ENCODE peak calls at places on chromosomes 13 and 19, in six cellular contexts. E is neuronal stem cell; Z is fibroblast of lung; I is GM23248; G is effector memory CD4-positive, alpha-beta T cell; X is aorta. K is an unnamed sample.

GRCh38 chr13:94318418-94318817 is 161.1 kb downstream of the DCT start:
- DNase-seq in G (no peak), E (no peak), X (no peak), Z (peak; percentile 70), I (peak; percentile 30), K (no peak)

GRCh38 chr19:45827459-45828093 is 12.5 kb upstream of the RSPH6A start:
- DNase-seq in X (no peak), G (no peak), I (no peak), Z (no peak), E (no peak), K (no peak)

GRCh38 chr19:6891761-6892385 is 4.5 kb downstream of the ADGRE1 start:
- DNase-seq in Z (no peak), I (no peak), X (no peak), G (no peak), E (no peak), K (no peak)

GRCh38 chr13:94162289-94162688 is 317.2 kb downstream of the DCT start:
- DNase-seq in I (no peak), Z (no peak), X (no peak), G (no peak), E (no peak), K (no peak)

GRCh38 chr19:15436826-15437110 is 13.0 kb downstream of the WIZ start:
- DNase-seq in Z (no peak), I (no peak), G (no peak), X (no peak), E (no peak), K (no peak)

GRCh38 chr13:61728468-61728867 is 312.8 kb upstream of the PCDH20 start:
- DNase-seq in X (no peak), I (no peak), E (no peak), Z (peak; percentile 65), G (no peak), K (no peak)

GRCh38 chr13:32035701-32036100 is 4.1 kb downstream of the FRY start:
- DNase-seq in X (no peak), Z (no peak), G (no peak), E (no peak), I (no peak), K (no peak)

GRCh38 chr13:21058361-21058760 is 3.0 kb downstream of the LATS2 start:
- DNase-seq in G (no peak), X (no peak), I (peak; percentile 47), E (no peak), Z (peak; percentile 51), K (no peak)

GRCh38 chr13:107296804-107297203 is 728.9 kb upstream of the ARGLU1 start:
- DNase-seq in Z (peak; percentile 26), G (no peak), I (peak; percentile 55), X (no peak), E (no peak), K (no peak)

GRCh38 chr13:102402292-102402691 is 444 bp upstream of the FGF14 start:
- DNase-seq in E (peak; percentile 79), X (no peak), G (no peak), I (peak; percentile 62), Z (peak; percentile 70), K (no peak)

GRCh38 chr13:27006519-27007161 is 165.0 kb downstream of the USP12 start:
- DNase-seq in E (no peak), Z (peak; percentile 47), I (peak; percentile 63), G (no peak), X (no peak), K (peak; percentile 60)

GRCh38 chr19:13707901-13708300 is 56.4 kb upstream of the MRI1 start:
- DNase-seq in G (no peak), X (no peak), I (no peak), Z (peak; percentile 19), E (no peak), K (no peak)

GRCh38 chr19:4977299-4978174 is 8.6 kb downstream of the KDM4B start:
- DNase-seq in Z (peak; percentile 90), G (no peak), X (peak; percentile 58), E (no peak), I (peak; percentile 98), K (no peak)

GRCh38 chr13:52969373-52969772 is 59.2 kb upstream of the OLFM4 start:
- DNase-seq in E (no peak), Z (no peak), G (no peak), X (no peak), I (no peak), K (no peak)

GRCh38 chr13:33401238-33401637 is 115.7 kb upstream of the STARD13 start:
- DNase-seq in X (no peak), I (no peak), Z (no peak), E (no peak), G (no peak), K (peak; percentile 71)

GRCh38 chr19:44677019-44677809 is 5.9 kb downstream of the CEACAM19 start:
- DNase-seq in X (no peak), G (no peak), Z (peak; percentile 55), E (no peak), I (peak; percentile 67), K (no peak)

GRCh38 chr19:43789029-43789428 is 8.3 kb upstream of the KCNN4 start:
- DNase-seq in G (no peak), E (peak; percentile 49), X (no peak), I (peak; percentile 70), Z (peak; percentile 58), K (no peak)

GRCh38 chr19:18657590-18658365 is 20.9 kb downstream of the KLHL26 start:
- DNase-seq in X (peak; percentile 86), Z (peak; percentile 92), E (peak; percentile 51), G (no peak), I (peak; percentile 39), K (no peak)

GRCh38 chr13:110132178-110132975 is 174.6 kb downstream of the COL4A1 start:
- DNase-seq in I (peak; percentile 55), Z (no peak), G (no peak), X (no peak), E (no peak), K (no peak)

GRCh38 chr13:59623516-59623915 is 540.2 kb downstream of the DIAPH3 start:
- DNase-seq in X (no peak), I (no peak), G (no peak), Z (no peak), E (no peak), K (no peak)

DNA sequence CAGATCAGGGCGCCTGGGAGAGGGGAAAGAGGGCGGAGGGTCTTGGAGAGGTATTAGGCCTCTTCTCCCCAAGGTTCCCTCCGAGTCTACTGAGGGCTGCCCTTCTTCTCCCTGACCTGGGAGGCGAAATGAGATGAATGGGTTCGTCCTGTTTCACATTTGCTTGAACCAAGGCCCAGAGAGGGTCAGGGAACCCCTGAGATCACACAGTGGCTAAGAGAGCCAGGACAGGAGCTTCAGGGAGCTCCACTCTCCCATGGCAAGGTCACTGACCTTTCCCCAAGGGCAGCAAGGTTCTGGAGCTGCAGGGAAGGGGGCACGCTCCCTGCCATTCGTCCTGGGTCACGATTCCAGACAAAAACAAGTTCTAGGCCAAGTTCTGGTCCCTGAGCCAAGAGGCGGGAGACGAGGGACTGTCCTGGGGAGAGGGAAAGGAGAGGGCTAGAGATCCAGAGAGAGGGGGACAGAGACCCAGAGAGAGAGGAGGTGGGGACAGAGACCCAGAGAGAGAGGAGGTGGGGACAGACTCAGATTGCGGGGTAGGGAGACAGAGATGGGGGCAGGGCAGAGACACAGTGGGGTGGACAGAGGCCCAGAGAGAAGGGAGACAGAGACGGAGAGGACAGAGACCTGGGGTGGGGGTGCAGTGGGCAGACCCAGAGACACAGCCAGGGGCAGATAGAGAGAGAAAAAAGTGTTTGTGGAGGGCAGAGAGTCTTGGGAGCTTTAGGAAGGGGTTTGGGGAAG is 541 bp downstream of the ASPDH start:
- DNase-seq in X (no peak), Z (no peak), E (no peak), G (no peak), I (no peak), K (no peak)
- H3K4me3 ChIP-seq in X (no peak overlapping the region), Z (no peak overlapping the region), E (no peak overlapping the region), G (no peak overlapping the region), I (no peak overlapping the region), K (no peak overlapping the region)

GRCh38 chr19:54548806-54549205 is 24.8 kb upstream of the LILRA2 start:
- DNase-seq in X (no peak), E (no peak), G (no peak), I (no peak), Z (no peak), K (no peak)
- H3K9me3 ChIP-seq in X (no peaks in the 10 kb centered on the region), E (no peaks in the 10 kb centered on the region), G (no peaks in the 10 kb centered on the region), I (no peaks in the 10 kb centered on the region), Z (peaks cover 3% of the 10 kb centered on the region), K (no peaks in the 10 kb centered on the region)

GRCh38 chr13:40611635-40612422 is 54.6 kb downstream of the FOXO1 start:
- DNase-seq in Z (no peak), G (no peak), I (no peak), E (no peak), X (no peak), K (no peak)

GRCh38 chr13:40611004-40611403 is 55.4 kb downstream of the FOXO1 start:
- DNase-seq in G (no peak), E (no peak), X (no peak), I (no peak), Z (no peak), K (no peak)

GRCh38 chr13:40613954-40614353 is 52.5 kb downstream of the FOXO1 start:
- DNase-seq in Z (no peak), E (no peak), G (no peak), X (no peak), I (no peak), K (no peak)

GRCh38 chr13:40615619-40616018 is 50.8 kb downstream of the FOXO1 start:
- DNase-seq in G (no peak), E (no peak), X (no peak), Z (no peak), I (no peak), K (no peak)

DNA sequence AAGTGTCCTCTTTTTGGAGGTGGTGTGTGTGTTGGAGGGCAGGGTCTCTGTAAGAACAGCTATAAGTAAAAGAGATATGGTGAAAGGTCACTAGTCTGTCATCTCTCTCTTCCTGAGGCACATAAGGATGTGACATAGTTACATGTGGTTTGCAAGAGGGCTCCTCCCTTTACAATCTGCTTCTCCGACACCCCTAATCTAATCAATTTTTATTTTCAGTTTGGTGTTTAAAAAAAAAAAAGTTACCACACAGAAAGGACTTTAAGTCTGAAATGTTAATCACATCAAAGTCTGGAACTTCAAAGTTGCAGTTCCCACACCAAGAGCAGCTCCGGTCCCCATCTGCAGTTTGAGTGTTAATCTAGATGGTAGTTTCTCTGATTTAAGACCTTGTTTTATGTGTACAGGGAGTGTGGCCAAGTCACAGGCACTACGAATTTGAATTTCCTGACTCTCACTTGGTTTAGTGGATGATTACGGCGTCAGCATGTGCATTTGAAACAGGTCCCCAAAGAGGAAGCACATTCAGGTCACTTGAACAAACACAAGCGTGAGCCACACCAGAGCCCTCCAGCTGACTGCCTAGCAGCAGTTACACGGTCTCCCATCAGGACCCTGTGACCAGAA is 53.1 kb downstream of the FOXO1 start:
- DNase-seq in X (peak; percentile 60), E (no peak), I (no peak), G (peak; percentile 58), Z (no peak), K (peak; percentile 49)
- H3K27ac ChIP-seq in X (no peak overlapping the region), E (no peak overlapping the region), I (no peak overlapping the region), G (peak overlapping the region; percentile 71), Z (no peak overlapping the region), K (peak overlapping the region; percentile 38)

GRCh38 chr19:8148410-8149231 is 771 bp downstream of the FBN3 start:
- DNase-seq in E (peak; percentile 65), X (no peak), I (no peak), Z (no peak), G (no peak), K (peak; percentile 15)

GRCh38 chr19:8150998-8151397 is 1.6 kb upstream of the FBN3 start:
- DNase-seq in E (no peak), X (no peak), G (no peak), Z (no peak), I (no peak), K (no peak)

GRCh38 chr19:8149261-8150094 is at the start of gene FBN3:
- DNase-seq in E (peak; percentile 42), G (no peak), Z (no peak), X (no peak), I (no peak), K (no peak)

GRCh38 chr19:8151499-8152035 is 2.2 kb upstream of the FBN3 start:
- DNase-seq in Z (no peak), X (no peak), G (no peak), I (no peak), E (no peak), K (no peak)

GRCh38 chr19:8150178-8150865 is 930 bp upstream of the FBN3 start:
- DNase-seq in E (no peak), I (no peak), X (no peak), G (no peak), Z (no peak), K (no peak)
- H3K4me3 ChIP-seq in E (no peak overlapping the region), I (no peak overlapping the region), X (no peak overlapping the region), G (no peak overlapping the region), Z (no peak overlapping the region), K (no peak overlapping the region)